ENCODE peak calls at places on chromosomes 1 and 21, in four cellular contexts. O is EL, F is GM23248, Y is GM19239. U is an unnamed sample.
A peak's percentile ranks its signal among the peaks of the same experiment; 100 is the strongest.

GRCh38 chr1:165050246-165050645 is 306.3 kb downstream of the LMX1A start:
- DNase-seq in O (no peak), F (no peak), Y (no peak), U (no peak)

GRCh38 chr1:74396942-74397341 is 115.5 kb downstream of the LRRC53 start:
- DNase-seq in O (no peak), F (no peak), Y (no peak), U (no peak)

GRCh38 chr21:43323244-43324005 is 103.5 kb downstream of the SIK1 start:
- DNase-seq in O (no peak), F (no peak), Y (no peak), U (no peak)

GRCh38 chr21:45511661-45512431 is 30.4 kb downstream of the SLC19A1 start:
- DNase-seq in O (no peak), F (no peak), Y (no peak), U (no peak)

GRCh38 chr1:94379615-94380014 is 38.6 kb upstream of the ABCD3 start:
- DNase-seq in O (no peak), F (no peak), Y (no peak), U (no peak)

GRCh38 chr1:116122955-116123757 is 12.0 kb downstream of the MAB21L3 start:
- DNase-seq in O (peak; percentile 95), F (peak; percentile 97), Y (no peak), U (no peak)

GRCh38 chr1:24868016-24868875 is 61.8 kb downstream of the RUNX3 start:
- DNase-seq in O (no peak), F (no peak), Y (no peak), U (no peak)

GRCh38 chr1:118271883-118272282 is 86.9 kb upstream of the SPAG17 start:
- DNase-seq in O (no peak), F (no peak), Y (no peak), U (no peak)

GRCh38 chr1:64519921-64520320 is 50.0 kb downstream of the CACHD1 start:
- DNase-seq in O (peak; percentile 79), F (peak; percentile 46), Y (no peak), U (no peak)

GRCh38 chr1:207565546-207566468 is 69.8 kb downstream of the CR1 start:
- DNase-seq in O (peak; percentile 21), F (peak; percentile 30), Y (no peak), U (peak; percentile 37)

GRCh38 chr1:218642033-218642954 is 297.2 kb downstream of the TGFB2 start:
- DNase-seq in O (no peak), F (peak; percentile 51), Y (no peak), U (no peak)

GRCh38 chr21:44816761-44817505 is 929 bp downstream of the SUMO3 start:
- DNase-seq in O (no peak), F (no peak), Y (no peak), U (no peak)

GRCh38 chr1:218656301-218657037 is 311.3 kb downstream of the TGFB2 start:
- DNase-seq in O (peak; percentile 59), F (peak; percentile 45), Y (no peak), U (no peak)

GRCh38 chr1:241638091-241638682 is 2.0 kb downstream of the CHML start:
- DNase-seq in O (no peak), F (no peak), Y (no peak), U (no peak)

GRCh38 chr21:42058631-42059111 is 12.4 kb upstream of the UMODL1 start:
- DNase-seq in O (no peak), F (no peak), Y (no peak), U (no peak)

GRCh38 chr1:151384584-151384983 is 12.1 kb upstream of the SELENBP1 start:
- DNase-seq in O (no peak), F (no peak), Y (no peak), U (no peak)

GRCh38 chr1:52059326-52059725 is 3.2 kb downstream of the BTF3L4 start:
- DNase-seq in O (peak; percentile 66), F (peak; percentile 71), Y (no peak), U (no peak)

GRCh38 chr1:6907201-6907600 is 121.9 kb downstream of the CAMTA1 start:
- DNase-seq in O (no peak), F (no peak), Y (no peak), U (peak; percentile 25)

GRCh38 chr1:157356611-157357010 is 195.7 kb downstream of the FCRL5 start:
- DNase-seq in O (no peak), F (no peak), Y (no peak), U (no peak)

GRCh38 chr1:201461783-201462441 is 7.1 kb downstream of the PHLDA3 start:
- DNase-seq in O (peak; percentile 97), F (peak; percentile 99), Y (no peak), U (no peak)

GRCh38 chr1:149993181-149993580 is 17.3 kb downstream of the OTUD7B start:
- DNase-seq in O (no peak), F (no peak), Y (no peak), U (no peak)

GRCh38 chr1:50023292-50024159 is at the start of gene AGBL4:
- DNase-seq in O (peak; percentile 8), F (peak; percentile 25), Y (no peak), U (peak; percentile 64)

GRCh38 chr1:115134850-115135484 is 45.7 kb upstream of the TSPAN2 start:
- DNase-seq in O (peak; percentile 97), F (peak; percentile 94), Y (no peak), U (no peak)

GRCh38 chr1:9426291-9426711 is 113.0 kb upstream of the SLC25A33 start:
- DNase-seq in O (no peak), F (no peak), Y (peak; percentile 76), U (no peak)

GRCh38 chr1:149936992-149937705 is 470 bp upstream of the MTMR11 start:
- DNase-seq in O (peak; percentile 66), F (peak; percentile 58), Y (no peak), U (peak; percentile 72)

GRCh38 chr1:14696766-14697165 is 98.3 kb downstream of the KAZN start:
- DNase-seq in O (no peak), F (no peak), Y (no peak), U (no peak)

GRCh38 chr21:46597031-46597430 is 7.9 kb downstream of the S100B start:
- DNase-seq in O (no peak), F (no peak), Y (no peak), U (no peak)

GRCh38 chr1:40143891-40144575 is 17.2 kb upstream of the RLF start:
- DNase-seq in O (peak; percentile 73), F (peak; percentile 84), Y (peak; percentile 13), U (peak; percentile 75)

GRCh38 chr1:84250668-84251067 is 50.8 kb upstream of the SAMD13 start:
- DNase-seq in O (no peak), F (no peak), Y (no peak), U (no peak)

GRCh38 chr1:119387858-119388257 is 19.3 kb downstream of the HAO2 start:
- DNase-seq in O (no peak), F (no peak), Y (no peak), U (peak; percentile 35)

GRCh38 chr1:172917972-172918371 is 132.8 kb downstream of the TNFSF18 start:
- DNase-seq in O (peak; percentile 98), F (peak; percentile 96), Y (no peak), U (no peak)

GRCh38 chr1:203031467-203031866 is 5.2 kb downstream of the PPFIA4 start:
- DNase-seq in O (no peak), F (no peak), Y (no peak), U (no peak)

GRCh38 chr1:154306151-154306550 is 14.7 kb upstream of the AQP10 start:
- DNase-seq in O (no peak), F (peak; percentile 82), Y (no peak), U (no peak)

GRCh38 chr1:58815069-58815679 is 31.3 kb upstream of the JUN start:
- DNase-seq in O (peak; percentile 94), F (peak; percentile 83), Y (peak; percentile 50), U (peak; percentile 65)

GRCh38 chr1:94522304-94522703 is 19.3 kb downstream of the F3 start:
- DNase-seq in O (peak; percentile 66), F (peak; percentile 83), Y (no peak), U (no peak)

GRCh38 chr1:248837045-248837793 is 805 bp upstream of the ZNF672 start:
- DNase-seq in O (no peak), F (no peak), Y (no peak), U (no peak)